ENCODE peak calls at places on chromosome 2, in six cellular contexts. U, K, M, E, H and F are unnamed samples.
A peak's percentile ranks its signal among the peaks of the same experiment; 100 is the strongest.

GRCh38 chr2:82282111-82282882 is 1977.7 kb upstream of the LRRTM1 start:
- DNase-seq in H (no peak), K (no peak), U (peak; percentile 2), E (no peak), M (no peak), F (no peak)

GRCh38 chr2:191049728-191050639 is 36.0 kb upstream of the STAT1 start:
- DNase-seq in U (no peak), H (no peak), E (no peak), M (no peak), K (no peak), F (no peak)

GRCh38 chr2:111226797-111227700 is 106.3 kb downstream of the BCL2L11 start:
- DNase-seq in H (no peak), E (no peak), M (peak; percentile 3), K (no peak), U (no peak), F (no peak)

GRCh38 chr2:64781991-64782390 is 128.3 kb upstream of the SERTAD2 start:
- DNase-seq in M (peak; percentile 49), K (no peak), E (no peak), H (no peak), U (no peak), F (no peak)

GRCh38 chr2:112920923-112921532 is 10.1 kb downstream of the IL37 start:
- DNase-seq in U (no peak), K (no peak), M (peak; percentile 91), H (no peak), E (no peak), F (no peak)

GRCh38 chr2:424306-425172 is 136.6 kb upstream of the ALKAL2 start:
- DNase-seq in H (no peak), M (peak; percentile 96), K (no peak), U (no peak), E (no peak), F (no peak)

GRCh38 chr2:30356061-30356460 is 91.0 kb upstream of the LCLAT1 start:
- DNase-seq in K (no peak), U (no peak), H (no peak), E (no peak), M (no peak), F (no peak)

GRCh38 chr2:47771211-47771610 is 11.7 kb upstream of the MSH6 start:
- DNase-seq in E (no peak), M (peak; percentile 88), U (no peak), K (peak; percentile 42), H (no peak), F (no peak)

GRCh38 chr2:55311444-55311870 is 42.4 kb upstream of the MTIF2 start:
- DNase-seq in M (peak; percentile 71), K (no peak), H (no peak), E (no peak), U (no peak), F (no peak)

GRCh38 chr2:33051586-33052385 is 105.0 kb downstream of the LTBP1 start:
- DNase-seq in E (no peak), U (no peak), K (no peak), M (peak; percentile 79), H (peak; percentile 45), F (no peak)

GRCh38 chr2:16620590-16620989 is 45.0 kb downstream of the CYRIA start:
- DNase-seq in K (no peak), M (peak; percentile 8), H (no peak), E (no peak), U (no peak), F (no peak)

GRCh38 chr2:28343184-28343942 is 49.3 kb upstream of the FOSL2 start:
- DNase-seq in E (no peak), M (no peak), H (no peak), K (no peak), U (no peak), F (no peak)

GRCh38 chr2:97354576-97354975 is 235.1 kb downstream of the ANKRD36B start:
- DNase-seq in H (no peak), K (no peak), M (no peak), E (no peak), U (no peak), F (no peak)

GRCh38 chr2:12685145-12685544 is 31.6 kb upstream of the TRIB2 start:
- DNase-seq in H (no peak), M (no peak), E (no peak), K (no peak), U (no peak), F (no peak)

GRCh38 chr2:46887028-46887885 is 28.3 kb downstream of the MCFD2 start:
- DNase-seq in H (no peak), M (peak; percentile 25), K (no peak), E (no peak), U (no peak), F (no peak)

GRCh38 chr2:98935111-98935770 is 784 bp downstream of the CRACDL start:
- DNase-seq in K (no peak), U (no peak), E (no peak), M (peak; percentile 12), H (no peak), F (no peak)

GRCh38 chr2:42900226-42900744 is 107.9 kb upstream of the HAAO start:
- DNase-seq in M (no peak), H (no peak), U (no peak), K (no peak), E (no peak), F (no peak)

GRCh38 chr2:182319556-182319955 is 107.3 kb downstream of the PDE1A start:
- DNase-seq in M (no peak), U (no peak), E (no peak), K (no peak), H (no peak), F (no peak)

GRCh38 chr2:15050483-15050882 is 418.0 kb downstream of the LRATD1 start:
- DNase-seq in M (peak; percentile 72), K (no peak), H (no peak), U (no peak), E (no peak), F (no peak)

GRCh38 chr2:239939736-239940483 is 85.2 kb downstream of the NDUFA10 start:
- DNase-seq in U (no peak), H (no peak), K (no peak), E (no peak), M (no peak), F (no peak)

GRCh38 chr2:239937866-239938640 is 87.1 kb downstream of the NDUFA10 start:
- DNase-seq in K (no peak), U (no peak), E (no peak), H (no peak), M (no peak), F (no peak)

GRCh38 chr2:239940861-239941570 is 84.1 kb downstream of the NDUFA10 start:
- DNase-seq in E (no peak), K (no peak), M (no peak), U (no peak), H (no peak), F (no peak)

GRCh38 chr2:239936838-239937581 is 88.1 kb downstream of the NDUFA10 start:
- DNase-seq in U (no peak), K (no peak), E (no peak), H (no peak), M (no peak), F (no peak)

GRCh38 chr2:239938651-239939486 is 86.3 kb downstream of the NDUFA10 start:
- DNase-seq in U (no peak), E (no peak), H (peak; percentile 12), K (no peak), M (no peak), F (no peak)
- H3K27ac ChIP-seq in U (no peak overlapping the region), E (no peak overlapping the region), H (no peak overlapping the region), K (no peak overlapping the region), M (no peak overlapping the region), F (no peak overlapping the region)

GRCh38 chr2:186670831-186671230 is 23.0 kb upstream of the FAM171B start:
- DNase-seq in K (no peak), U (no peak), H (no peak), M (no peak), E (no peak), F (no peak)

GRCh38 chr2:186664644-186665043 is 29.2 kb upstream of the FAM171B start:
- DNase-seq in E (no peak), K (no peak), M (no peak), U (no peak), H (no peak), F (no peak)

GRCh38 chr2:186669146-186669545 is 24.7 kb upstream of the FAM171B start:
- DNase-seq in M (no peak), U (no peak), E (no peak), K (no peak), H (no peak), F (no peak)
- H3K36me3 ChIP-seq in M (peaks cover 52% of the 10 kb centered on the region), U (peaks cover 84% of the 10 kb centered on the region), E (peaks cover 92% of the 10 kb centered on the region), K (peaks cover 77% of the 10 kb centered on the region), H (peaks cover 95% of the 10 kb centered on the region), F (peaks cover 58% of the 10 kb centered on the region)

GRCh38 chr2:145591109-145591809 is 1071.3 kb upstream of the ZEB2 start:
- DNase-seq in H (no peak), U (no peak), K (no peak), M (peak; percentile 10), E (no peak), F (no peak)
- H3K4me1 ChIP-seq in H (no peaks in the 10 kb centered on the region), U (no peaks in the 10 kb centered on the region), K (no peaks in the 10 kb centered on the region), M (peaks cover 32% of the 10 kb centered on the region), E (no peaks in the 10 kb centered on the region), F (no peaks in the 10 kb centered on the region)

DNA sequence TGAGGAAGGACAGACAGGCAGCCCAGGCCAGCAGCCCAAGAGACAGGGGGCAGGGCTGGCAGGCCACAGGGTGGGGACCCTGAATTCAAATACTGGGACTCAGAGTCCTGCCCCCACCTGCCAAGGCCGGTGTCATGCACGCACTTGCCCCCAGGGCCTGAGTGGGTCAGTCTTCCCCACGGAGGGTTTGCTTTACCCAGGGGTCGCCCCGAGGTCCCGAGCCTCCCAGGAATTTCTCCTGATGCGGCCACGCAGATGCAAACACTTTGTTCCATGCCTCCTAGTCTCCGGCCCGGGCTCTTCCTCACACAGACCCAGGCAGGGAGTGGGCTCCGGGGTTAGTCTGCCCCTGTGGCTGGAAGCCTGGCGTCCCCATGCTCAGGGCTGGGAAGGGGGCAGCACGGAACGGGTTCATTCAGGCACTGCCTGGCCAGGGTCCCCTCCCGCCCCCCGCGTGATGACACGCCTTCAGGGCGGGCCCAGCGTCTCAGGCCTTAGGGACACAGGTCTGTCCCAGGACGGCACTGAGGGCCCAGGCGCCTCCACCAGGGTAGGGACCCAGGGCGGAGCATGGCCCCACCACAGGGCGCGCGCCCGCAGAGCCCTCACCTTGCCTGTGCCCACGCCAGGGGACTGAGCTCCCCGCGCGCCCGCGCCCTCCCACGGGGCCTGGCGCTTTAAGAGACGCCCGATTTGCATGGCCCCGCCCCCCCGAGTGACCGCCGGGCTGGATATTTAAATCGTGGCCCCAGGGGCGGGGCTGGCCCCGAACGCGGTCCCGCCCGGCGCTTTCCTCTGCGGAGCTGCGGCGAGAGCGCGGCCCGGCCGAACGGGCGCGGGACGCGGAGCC is at the start of gene SNED1:
- DNase-seq in M (peak; percentile 75), K (peak; percentile 82), E (peak; percentile 93), U (peak; percentile 91), H (peak; percentile 89), F (peak; percentile 18)
- H3K27ac ChIP-seq in M (no peak within 1 kb of the TSS), K (no peak within 1 kb of the TSS), E (peak within 1 kb of the TSS; percentile 80), U (no peak within 1 kb of the TSS), H (peak within 1 kb of the TSS; percentile 82), F (no peak within 1 kb of the TSS)

DNA sequence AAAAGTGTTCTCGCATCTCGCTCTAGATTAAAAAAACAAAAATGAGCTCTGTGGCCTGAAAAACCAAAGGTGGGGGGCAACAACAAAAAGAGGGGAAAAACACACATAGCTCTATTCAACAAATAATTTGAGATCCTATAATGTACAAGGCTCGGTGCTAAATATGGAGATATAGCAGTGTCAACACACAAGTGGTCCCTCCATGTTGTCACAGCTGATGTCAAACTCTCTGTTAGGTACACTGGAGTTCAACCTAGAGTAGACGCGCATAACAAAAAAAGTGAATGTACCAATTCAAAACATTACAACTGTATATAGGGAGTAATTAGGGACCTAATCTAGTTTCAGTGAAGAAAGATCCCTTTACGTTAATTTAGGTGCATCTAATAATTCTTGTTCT is 5.9 kb downstream of the NCL start:
- DNase-seq in H (no peak), U (no peak), E (no peak), K (no peak), M (no peak), F (no peak)
- H3K36me3 ChIP-seq in H (peaks cover 94% of the 10 kb centered on the region), U (peaks cover 88% of the 10 kb centered on the region), E (peaks cover 92% of the 10 kb centered on the region), K (peaks cover 100% of the 10 kb centered on the region), M (peaks cover 99% of the 10 kb centered on the region), F (peaks cover 94% of the 10 kb centered on the region)